ENCODE peak calls at places on chromosomes 11 and 22, in five cellular contexts. B is coronary artery, E is GM12878, U is tibial nerve, W is astrocyte. X is an unnamed sample.

GRCh38 chr11:134679592-134679991 is 267.6 kb upstream of the B3GAT1 start:
- DNase-seq in W (no peak), B (peak; percentile 62), E (no peak), U (no peak), X (no peak)

GRCh38 chr22:19626042-19626560 is 88.2 kb upstream of the SEPTIN5 start:
- DNase-seq in U (no peak), W (no peak), E (no peak), B (no peak), X (no peak)

GRCh38 chr22:37618072-37618656 is 9.5 kb downstream of the GGA1 start:
- DNase-seq in W (no peak), U (no peak), B (no peak), E (no peak), X (no peak)

GRCh38 chr22:43168416-43169309 is 17.3 kb downstream of the TSPO start:
- DNase-seq in B (no peak), E (no peak), W (no peak), U (no peak), X (no peak)

GRCh38 chr11:3916962-3917361 is 61.5 kb downstream of the STIM1 start:
- DNase-seq in W (no peak), U (no peak), B (no peak), E (no peak), X (no peak)

GRCh38 chr11:100704176-100704575 is 17.1 kb downstream of the ARHGAP42 start:
- DNase-seq in U (no peak), W (no peak), E (no peak), B (no peak), X (no peak)

GRCh38 chr11:10900686-10901415 is 43.0 kb upstream of the ZBED5 start:
- DNase-seq in B (no peak), U (no peak), W (peak; percentile 35), E (no peak), X (no peak)

GRCh38 chr11:20894296-20894695 is 224.9 kb downstream of the NELL1 start:
- DNase-seq in B (no peak), U (no peak), E (no peak), W (no peak), X (no peak)

GRCh38 chr11:48002565-48002964 is 22.2 kb downstream of the PTPRJ start:
- DNase-seq in W (no peak), B (no peak), U (no peak), E (no peak), X (no peak)

GRCh38 chr11:93542753-93543246 is 391 bp downstream of the SMCO4 start:
- DNase-seq in B (no peak), W (no peak), U (no peak), E (no peak), X (peak; percentile 45)

GRCh38 chr11:96464695-96465307 is 75.0 kb downstream of the JRKL start:
- DNase-seq in W (peak; percentile 57), U (no peak), B (no peak), E (peak; percentile 11), X (no peak)

GRCh38 chr22:19943665-19944026 is 2.0 kb upstream of the TXNRD2 start:
- DNase-seq in U (no peak), E (no peak), W (peak; percentile 83), B (peak; percentile 73), X (no peak)

GRCh38 chr22:44870021-44870420 is 117.6 kb downstream of the ARHGAP8 start:
- DNase-seq in U (no peak), B (no peak), E (no peak), W (peak; percentile 52), X (no peak)

GRCh38 chr11:131186629-131187075 is 183.8 kb upstream of the NTM start:
- DNase-seq in E (peak; percentile 72), W (no peak), U (no peak), B (no peak), X (no peak)

GRCh38 chr11:118917488-118918127 is 8.1 kb downstream of the BCL9L start:
- DNase-seq in B (peak; percentile 94), E (no peak), U (peak; percentile 68), W (peak; percentile 68), X (peak; percentile 89)

GRCh38 chr11:82775736-82776346 is 42.2 kb upstream of the FAM181B start:
- DNase-seq in B (no peak), W (no peak), E (no peak), U (no peak), X (no peak)

GRCh38 chr22:29310065-29310862 is 3.8 kb downstream of the GAS2L1 start:
- DNase-seq in E (no peak), W (no peak), B (no peak), U (no peak), X (peak; percentile 54)

GRCh38 chr11:114354076-114354475 is 46.2 kb downstream of the C11orf71 start:
- DNase-seq in E (no peak), B (no peak), U (no peak), W (peak; percentile 96), X (no peak)

GRCh38 chr11:10307022-10307410 is 2.1 kb downstream of the ADM start:
- DNase-seq in E (no peak), W (no peak), U (no peak), B (no peak), X (no peak)

GRCh38 chr11:62513651-62514050 is 33.0 kb downstream of the AHNAK start:
- DNase-seq in E (no peak), B (no peak), W (no peak), U (no peak), X (no peak)

GRCh38 chr22:46326066-46326680 is 9.3 kb upstream of the TRMU start:
- DNase-seq in W (no peak), E (no peak), U (no peak), B (no peak), X (no peak)

GRCh38 chr11:96177132-96177531 is 165.9 kb downstream of the MAML2 start:
- DNase-seq in W (no peak), U (no peak), B (no peak), E (no peak), X (no peak)

GRCh38 chr11:46528445-46529085 is 65.3 kb downstream of the AMBRA1 start:
- DNase-seq in E (no peak), W (no peak), U (no peak), B (no peak), X (no peak)

GRCh38 chr11:118841469-118842222 is 42.0 kb upstream of the CXCR5 start:
- DNase-seq in U (no peak), B (no peak), W (no peak), E (peak; percentile 64), X (no peak)

GRCh38 chr11:59523541-59523940 is 12.2 kb downstream of the OR4D9 start:
- DNase-seq in W (no peak), B (no peak), U (no peak), E (no peak), X (no peak)

GRCh38 chr11:112880454-112880853 is 80.8 kb upstream of the NCAM1 start:
- DNase-seq in B (no peak), W (no peak), E (no peak), U (no peak), X (no peak)

GRCh38 chr11:112878228-112878627 is 83.0 kb upstream of the NCAM1 start:
- DNase-seq in E (no peak), B (no peak), W (no peak), U (no peak), X (no peak)

GRCh38 chr11:112884012-112884767 is 77.0 kb upstream of the NCAM1 start:
- DNase-seq in E (no peak), U (no peak), B (no peak), W (no peak), X (peak; percentile 26)

GRCh38 chr11:112882494-112883381 is 78.5 kb upstream of the NCAM1 start:
- DNase-seq in U (no peak), W (no peak), B (no peak), E (no peak), X (no peak)

DNA sequence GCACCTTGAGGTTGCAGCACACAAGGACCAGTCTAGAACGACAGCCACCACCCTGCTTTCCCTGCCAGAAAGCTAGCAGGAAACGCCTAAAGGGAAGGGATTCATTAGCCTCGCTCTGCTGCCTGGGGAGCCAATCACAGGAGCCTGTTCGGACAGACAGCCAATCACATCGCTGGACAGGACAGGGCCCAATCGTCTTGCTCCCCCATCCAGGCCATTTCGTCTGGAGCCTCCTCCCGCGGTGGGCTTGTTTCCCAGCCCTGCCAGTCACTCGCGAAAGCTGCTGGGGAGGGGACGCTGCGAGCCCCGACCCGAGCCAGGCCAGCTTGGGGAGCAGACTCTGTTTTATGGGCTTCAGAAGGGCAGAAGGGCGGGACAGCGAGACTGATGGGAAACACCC is 79.8 kb upstream of the NCAM1 start:
- DNase-seq in B (no peak), U (no peak), W (peak; percentile 67), E (no peak), X (peak; percentile 60)
- H3K4me3 ChIP-seq in B (peak overlapping the region; percentile 63), U (peak overlapping the region; percentile 28), W (peak overlapping the region; percentile 50), E (no peak overlapping the region), X (peak overlapping the region; percentile 12)

DNA sequence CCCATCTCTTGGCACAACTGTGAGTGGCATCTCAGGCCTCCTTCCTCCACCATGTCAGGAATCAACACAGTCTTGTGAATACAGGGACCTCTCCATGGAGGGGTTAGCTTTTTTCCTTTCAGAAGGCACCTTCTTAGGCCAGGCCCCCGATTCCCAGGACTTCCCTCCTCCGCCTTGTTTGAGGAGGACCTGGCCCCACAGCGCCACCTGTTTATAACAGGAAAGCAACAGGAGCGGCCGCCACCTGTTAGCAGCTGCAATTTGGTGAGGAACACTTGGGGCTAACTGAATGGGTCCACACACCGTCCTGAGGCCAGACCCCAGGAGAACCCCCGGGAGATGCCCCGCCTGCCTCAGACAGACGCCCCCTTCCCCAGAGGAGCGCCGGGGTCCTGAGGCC is 3.8 kb upstream of the PKP3 start:
- DNase-seq in E (no peak), B (no peak), W (no peak), U (no peak), X (no peak)
- TF ChIP-seq CTCF in E (no peak), B (no peak), W (no peak), U (no peak), X (no peak)

GRCh38 chr11:65287601-65288000 is 25.8 kb downstream of the POLA2 start:
- DNase-seq in W (no peak), E (no peak), U (no peak), B (no peak), X (no peak)
- H3K27ac ChIP-seq in W (no peak overlapping the region), E (no peak overlapping the region), U (no peak overlapping the region), B (no peak overlapping the region), X (no peak overlapping the region)

DNA sequence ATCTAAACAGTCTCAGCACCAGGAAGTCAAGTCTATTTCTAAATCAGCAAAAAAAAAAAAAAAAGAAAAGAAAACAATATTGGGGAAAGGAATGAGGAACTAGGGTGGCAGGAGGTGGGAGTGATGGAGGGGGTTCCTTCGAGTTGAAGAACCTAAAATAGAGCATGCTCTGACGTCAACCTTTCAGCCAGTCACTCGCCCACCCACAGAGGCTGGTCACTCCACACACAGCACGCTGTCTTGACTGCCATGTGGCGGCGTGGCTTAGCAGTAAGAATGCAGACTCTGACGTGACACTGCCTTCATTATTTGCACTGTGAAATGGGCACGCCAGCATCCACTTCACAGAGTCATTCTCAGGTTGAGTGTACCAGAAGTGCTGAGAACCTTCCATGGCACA is 48.3 kb downstream of the LARGE1 start:
- DNase-seq in B (no peak), U (no peak), W (no peak), E (no peak), X (no peak)
- H3K4me3 ChIP-seq in B (no peak overlapping the region), U (no peak overlapping the region), W (no peak overlapping the region), E (no peak overlapping the region), X (no peak overlapping the region)

GRCh38 chr11:73174495-73174791 is 32.3 kb upstream of the FCHSD2 start:
- DNase-seq in W (no peak), U (no peak), E (no peak), B (no peak), X (no peak)

GRCh38 chr11:73175551-73176144 is 33.5 kb upstream of the FCHSD2 start:
- DNase-seq in W (no peak), B (no peak), E (no peak), U (no peak), X (no peak)

GRCh38 chr11:73171762-73172161 is 29.6 kb upstream of the FCHSD2 start:
- DNase-seq in E (no peak), W (no peak), U (no peak), B (no peak), X (no peak)

GRCh38 chr11:73172992-73173656 is 31.0 kb upstream of the FCHSD2 start:
- DNase-seq in U (no peak), B (no peak), W (no peak), E (no peak), X (no peak)

GRCh38 chr11:73173755-73174494 is 31.8 kb upstream of the FCHSD2 start:
- DNase-seq in E (no peak), B (peak; percentile 93), U (no peak), W (no peak), X (peak; percentile 41)
- TF ChIP-seq CTCF in E (no peak), B (no peak), U (no peak), W (no peak), X (no peak)

X was measured in uterus.